ENCODE peak calls at places on chromosomes 12 and 14, in four cellular contexts. M is tibial nerve, H is WERI-Rb-1, O is ascending aorta. C is an unnamed sample.

GRCh38 chr12:97112161-97112560 is 205.1 kb downstream of the NEDD1 start:
- DNase-seq in O (no peak), H (no peak), M (no peak), C (no peak)

GRCh38 chr14:29724991-29725390 is 202.7 kb downstream of the PRKD1 start:
- DNase-seq in H (no peak), O (no peak), M (no peak), C (peak; percentile 41)

GRCh38 chr12:114746297-114747074 is 62.5 kb upstream of the TBX3 start:
- DNase-seq in O (no peak), H (no peak), M (no peak), C (peak; percentile 57)

GRCh38 chr12:119258149-119258548 is 76.4 kb upstream of the CCDC60 start:
- DNase-seq in O (no peak), M (no peak), H (peak; percentile 65), C (no peak)

GRCh38 chr12:103503546-103504480 is 8.0 kb upstream of the C12orf42 start:
- DNase-seq in O (no peak), M (no peak), H (peak; percentile 46), C (no peak)

GRCh38 chr12:121781751-121782615 is 11.5 kb downstream of the RHOF start:
- DNase-seq in M (no peak), H (peak; percentile 69), O (no peak), C (no peak)

GRCh38 chr12:112349440-112349839 is 32.8 kb downstream of the HECTD4 start:
- DNase-seq in H (no peak), M (no peak), O (no peak), C (peak; percentile 6)

GRCh38 chr14:92382677-92383076 is 59.7 kb downstream of the SLC24A4 start:
- DNase-seq in M (no peak), O (no peak), H (no peak), C (peak; percentile 4)

GRCh38 chr12:51009038-51009437 is 17.1 kb downstream of the SLC11A2 start:
- DNase-seq in O (peak; percentile 51), M (peak; percentile 28), H (no peak), C (peak; percentile 22)

GRCh38 chr12:70091021-70091521 is 152.2 kb upstream of the CNOT2 start:
- DNase-seq in O (no peak), M (no peak), H (no peak), C (no peak)

GRCh38 chr12:52903285-52903854 is 1.5 kb downstream of the KRT8 start:
- DNase-seq in H (no peak), O (peak; percentile 21), M (peak; percentile 17), C (peak; percentile 82)

GRCh38 chr14:97931273-97931672 is 1134.1 kb downstream of the VRK1 start:
- DNase-seq in O (no peak), H (no peak), M (no peak), C (no peak)

GRCh38 chr12:926641-927040 is 22.9 kb downstream of the RAD52 start:
- DNase-seq in M (no peak), O (no peak), H (no peak), C (no peak)
- H3K4me3 ChIP-seq in M (no peak overlapping the region), O (no peak overlapping the region), H (no peak overlapping the region), C (no peak overlapping the region)

GRCh38 chr12:65100140-65100539 is 21.0 kb downstream of the WIF1 start:
- DNase-seq in O (no peak), H (no peak), M (no peak), C (no peak)
- TF ChIP-seq CTCF in O (no peak), H (peak; percentile 20), M (no peak), C (no peak)

GRCh38 chr12:49369723-49370145 is 2.5 kb downstream of the SPATS2 start:
- DNase-seq in M (no peak), H (peak; percentile 18), O (no peak), C (peak; percentile 69)

GRCh38 chr12:49368240-49368600 is 958 bp downstream of the SPATS2 start:
- DNase-seq in H (no peak), M (no peak), O (no peak), C (no peak)

GRCh38 chr12:49367381-49368239 is at the start of gene SPATS2:
- DNase-seq in H (peak; percentile 99), M (peak; percentile 82), O (no peak), C (peak; percentile 49)

GRCh38 chr12:49366652-49367380 is 446 bp upstream of the SPATS2 start:
- DNase-seq in O (peak; percentile 80), H (peak; percentile 93), M (peak; percentile 63), C (peak; percentile 96)

DNA sequence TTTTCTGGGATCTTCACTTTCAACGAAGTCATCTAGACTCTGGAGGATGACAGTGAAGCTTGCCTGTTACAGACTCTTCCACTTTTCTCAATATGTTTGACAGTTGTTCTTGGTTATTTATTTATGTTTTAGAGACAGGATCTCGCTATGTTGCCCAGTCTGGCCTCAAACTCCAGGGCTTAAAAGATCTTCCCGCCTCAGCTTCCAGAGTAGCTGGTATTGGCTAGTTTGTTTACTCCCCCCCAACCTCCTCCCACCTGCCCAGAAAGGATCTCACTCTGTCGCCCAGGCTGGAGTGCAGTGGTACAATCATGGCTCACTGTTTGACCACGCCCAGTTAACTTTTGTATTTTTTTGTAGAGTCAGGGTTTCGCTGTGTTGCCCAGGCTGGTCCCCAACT is 3.3 kb downstream of the SPATS2 start:
- DNase-seq in M (no peak), H (no peak), O (no peak), C (no peak)
- H3K4me3 ChIP-seq in M (no peak overlapping the region), H (no peak overlapping the region), O (no peak overlapping the region), C (no peak overlapping the region)

GRCh38 chr12:56267443-56268071 is 815 bp downstream of the COQ10A start:
- DNase-seq in H (peak; percentile 37), O (no peak), M (no peak), C (no peak)

GRCh38 chr12:56274299-56274698 is 7.6 kb downstream of the COQ10A start:
- DNase-seq in O (no peak), M (no peak), H (no peak), C (no peak)

GRCh38 chr12:56266634-56267442 is at the start of gene COQ10A:
- DNase-seq in O (peak; percentile 79), H (peak; percentile 92), M (peak; percentile 82), C (peak; percentile 84)

DNA sequence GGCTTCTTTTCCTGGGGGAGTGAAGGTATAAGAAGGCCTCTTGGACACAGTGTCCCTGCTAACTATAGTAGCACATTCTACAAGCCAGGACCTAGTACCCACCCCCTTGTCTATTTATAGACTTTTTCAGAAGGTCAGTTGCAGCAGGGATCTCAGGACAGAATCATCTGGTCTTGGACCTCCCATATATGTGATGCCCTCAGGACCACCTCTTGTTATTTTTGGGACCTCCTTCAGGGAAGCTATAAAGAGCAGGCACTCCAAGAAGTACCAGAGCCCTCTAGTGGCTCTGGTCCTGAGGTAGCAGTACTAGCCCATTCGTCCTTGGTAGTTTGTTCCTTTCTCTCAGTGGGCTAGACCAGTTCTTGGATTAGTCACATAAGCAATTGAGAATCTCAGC is 4.3 kb downstream of the COQ10A start:
- DNase-seq in O (no peak), H (no peak), M (no peak), C (peak; percentile 44)
- TF ChIP-seq CTCF in O (no peak), H (peak; percentile 67), M (peak; percentile 21), C (peak; percentile 59)

DNA sequence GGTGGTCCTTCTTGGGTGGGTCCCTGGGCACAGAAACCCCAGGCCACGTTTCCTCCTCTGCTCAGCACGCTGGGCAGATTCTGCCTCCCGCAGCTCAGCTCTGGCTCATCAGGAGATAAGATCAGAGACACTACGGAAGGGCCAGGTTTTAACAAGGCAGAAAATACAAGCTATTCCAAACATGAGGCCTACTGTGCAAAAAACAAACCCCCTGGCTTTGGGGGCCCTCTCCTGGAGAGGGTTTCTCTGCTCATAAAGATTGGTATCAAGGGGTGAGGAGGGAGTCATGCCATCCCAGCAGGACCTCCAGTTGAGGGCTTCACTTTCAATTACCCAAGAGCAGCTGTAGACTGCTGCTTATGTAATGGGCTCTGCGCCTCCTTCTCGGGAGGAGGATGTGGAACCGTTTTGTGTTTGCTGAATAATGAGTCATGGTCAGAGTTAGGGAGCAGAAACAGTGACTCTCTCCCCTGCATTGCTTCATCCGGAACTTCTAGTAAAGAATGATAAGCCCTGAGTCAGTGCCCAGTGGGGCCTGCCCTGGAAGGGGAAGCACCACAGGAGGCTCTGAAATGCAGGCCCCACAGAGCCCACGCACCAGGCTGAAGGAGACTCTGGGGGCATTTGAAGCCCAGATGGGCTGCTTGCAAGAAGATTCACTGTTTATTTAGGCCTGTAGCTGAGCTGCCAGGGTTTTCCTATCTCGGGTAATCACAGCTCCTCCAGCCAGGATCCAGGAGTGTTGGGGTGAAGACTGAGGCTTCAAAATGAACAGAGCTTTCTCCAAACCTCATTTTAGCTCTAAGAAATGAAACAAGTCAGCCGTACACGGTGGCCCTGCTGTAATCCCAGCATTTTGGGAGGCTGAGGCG is 79.3 kb downstream of the SSPN start:
- DNase-seq in O (peak; percentile 78), M (peak; percentile 74), H (no peak), C (peak; percentile 99)
- H3K4me3 ChIP-seq in O (no peak overlapping the region), M (no peak overlapping the region), H (no peak overlapping the region), C (no peak overlapping the region)

DNA sequence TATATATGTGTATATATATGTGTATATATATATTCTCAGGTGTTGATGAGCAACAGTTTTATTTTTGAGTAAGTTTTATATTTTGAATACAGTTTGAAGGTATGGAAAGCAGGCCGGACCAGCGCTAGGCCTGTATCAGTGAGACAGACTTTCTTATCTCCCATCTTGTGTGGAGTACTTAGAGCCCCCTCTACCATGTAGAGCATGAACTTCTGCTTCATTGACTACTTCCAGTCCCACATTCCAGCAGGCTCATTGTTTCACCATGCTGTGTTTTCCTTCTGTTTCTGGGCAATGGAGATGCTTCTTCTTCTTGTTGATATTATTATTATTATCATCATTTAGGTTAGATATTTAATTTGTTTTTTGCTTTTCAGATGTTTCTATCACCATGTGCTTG is 76.4 kb downstream of the SLC16A7 start:
- DNase-seq in O (no peak), M (no peak), H (no peak), C (no peak)
- TF ChIP-seq CTCF in O (no peak), M (no peak), H (no peak), C (no peak)

C was measured in fibroblast of pulmonary artery.